ENCODE peak calls at places on chromosomes 12 and 14, in six cellular contexts. C, V, Q, R, H and W are unnamed samples.

GRCh38 chr14:22084393-22085281 is 411.0 kb upstream of the OR4E1 start:
- DNase-seq in C (no peak), V (peak; percentile 27), Q (no peak), R (no peak), H (no peak), W (peak; percentile 34)

GRCh38 chr12:122454739-122455138 is 32.3 kb upstream of the CLIP1 start:
- DNase-seq in C (peak; percentile 8), V (no peak), Q (no peak), R (no peak), H (no peak), W (no peak)

GRCh38 chr12:25829192-25829591 is 129.3 kb upstream of the RASSF8 start:
- DNase-seq in C (peak; percentile 84), V (no peak), Q (peak; percentile 10), R (no peak), H (no peak), W (no peak)

GRCh38 chr12:53677612-53678133 is 1.8 kb upstream of the ATP5MC2 start:
- DNase-seq in C (no peak), V (no peak), Q (no peak), R (no peak), H (no peak), W (peak; percentile 30)

GRCh38 chr14:61101803-61102548 is 120.9 kb downstream of the SLC38A6 start:
- DNase-seq in C (no peak), V (no peak), Q (no peak), R (peak; percentile 60), H (no peak), W (no peak)

GRCh38 chr12:176321-177181 is 37.4 kb downstream of the SLC6A12 start:
- DNase-seq in C (no peak), V (peak; percentile 75), Q (peak; percentile 75), R (no peak), H (no peak), W (peak; percentile 69)

GRCh38 chr14:75181426-75182062 is 5.1 kb upstream of the TMED10 start:
- DNase-seq in C (no peak), V (no peak), Q (no peak), R (no peak), H (no peak), W (no peak)

GRCh38 chr14:50943261-50943942 is 881 bp downstream of the PYGL start:
- DNase-seq in C (peak; percentile 90), V (no peak), Q (peak; percentile 58), R (no peak), H (peak; percentile 56), W (peak; percentile 43)

GRCh38 chr12:118055144-118055557 is 5.8 kb downstream of the WSB2 start:
- DNase-seq in C (no peak), V (peak; percentile 69), Q (peak; percentile 54), R (peak; percentile 72), H (no peak), W (peak; percentile 62)

GRCh38 chr12:105740970-105741725 is 397.6 kb downstream of the NUAK1 start:
- DNase-seq in C (peak; percentile 70), V (no peak), Q (no peak), R (no peak), H (peak; percentile 67), W (peak; percentile 56)

GRCh38 chr12:46657416-46658411 is 168.1 kb downstream of the SLC38A4 start:
- DNase-seq in C (no peak), V (no peak), Q (no peak), R (no peak), H (no peak), W (no peak)

GRCh38 chr12:95605087-95605486 is 53.8 kb upstream of the USP44 start:
- DNase-seq in C (no peak), V (no peak), Q (no peak), R (no peak), H (no peak), W (no peak)

GRCh38 chr14:21694425-21694824 is 20.8 kb upstream of the OR4E1 start:
- DNase-seq in C (no peak), V (no peak), Q (no peak), R (no peak), H (no peak), W (no peak)

GRCh38 chr12:57744194-57744776 is 554 bp upstream of the TSPAN31 start:
- DNase-seq in C (peak; percentile 93), V (peak; percentile 86), Q (peak; percentile 84), R (no peak), H (peak; percentile 72), W (peak; percentile 69)

GRCh38 chr14:35808076-35808657 is 928 bp downstream of the RALGAPA1 start:
- DNase-seq in C (no peak), V (no peak), Q (peak; percentile 63), R (no peak), H (no peak), W (peak; percentile 59)

GRCh38 chr12:90253674-90254181 is 545.1 kb upstream of the ATP2B1 start:
- DNase-seq in C (peak; percentile 87), V (peak; percentile 24), Q (peak; percentile 75), R (no peak), H (peak; percentile 57), W (no peak)

GRCh38 chr12:124786065-124786964 is 77.3 kb downstream of the SCARB1 start:
- DNase-seq in C (peak; percentile 95), V (peak; percentile 98), Q (peak; percentile 53), R (peak; percentile 84), H (peak; percentile 83), W (peak; percentile 75)

GRCh38 chr12:124790650-124791400 is 72.8 kb downstream of the SCARB1 start:
- DNase-seq in C (no peak), V (no peak), Q (no peak), R (no peak), H (no peak), W (no peak)

GRCh38 chr12:124792177-124792576 is 71.5 kb downstream of the SCARB1 start:
- DNase-seq in C (no peak), V (no peak), Q (no peak), R (no peak), H (no peak), W (no peak)

GRCh38 chr12:124792961-124793441 is 70.7 kb downstream of the SCARB1 start:
- DNase-seq in C (no peak), V (no peak), Q (no peak), R (no peak), H (no peak), W (no peak)

GRCh38 chr12:124788936-124789555 is 74.6 kb downstream of the SCARB1 start:
- DNase-seq in C (no peak), V (no peak), Q (no peak), R (no peak), H (no peak), W (no peak)
- H3K36me3 ChIP-seq in C (no peaks in the 10 kb centered on the region), V (no peaks in the 10 kb centered on the region), Q (no peaks in the 10 kb centered on the region), R (peaks cover 3% of the 10 kb centered on the region), H (peaks cover 3% of the 10 kb centered on the region), W (no peaks in the 10 kb centered on the region)

GRCh38 chr12:99092100-99092851 is 447.2 kb downstream of the APAF1 start:
- DNase-seq in C (no peak), V (no peak), Q (no peak), R (no peak), H (no peak), W (no peak)
- H3K36me3 ChIP-seq in C (no peaks in the 10 kb centered on the region), V (no peaks in the 10 kb centered on the region), Q (no peaks in the 10 kb centered on the region), R (no peaks in the 10 kb centered on the region), H (no peaks in the 10 kb centered on the region), W (no peaks in the 10 kb centered on the region)

DNA sequence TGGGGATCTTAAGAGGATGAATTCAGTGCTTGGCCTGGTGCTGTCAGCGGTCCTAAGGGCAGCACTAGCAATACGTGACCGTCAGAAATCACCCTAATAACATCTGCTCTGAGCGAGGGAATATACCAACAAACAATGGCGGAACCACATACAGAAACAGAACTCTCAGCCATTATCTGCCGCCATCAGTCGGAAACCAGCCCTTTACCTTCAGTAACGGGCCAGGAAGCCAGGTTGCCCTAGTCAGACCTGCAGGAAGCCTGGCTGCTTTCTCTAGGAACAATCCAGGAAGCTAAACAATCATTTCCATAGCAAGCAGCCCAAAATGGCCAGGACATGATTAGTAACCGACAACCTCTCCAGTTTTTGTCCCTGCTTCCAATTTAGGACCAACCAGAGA is 5.6 kb downstream of the CDCA4 start:
- DNase-seq in C (no peak), V (no peak), Q (no peak), R (no peak), H (no peak), W (no peak)
- H3K36me3 ChIP-seq in C (peaks cover 8% of the 10 kb centered on the region), V (peaks cover 10% of the 10 kb centered on the region), Q (no peaks in the 10 kb centered on the region), R (peaks cover 16% of the 10 kb centered on the region), H (peaks cover 16% of the 10 kb centered on the region), W (no peaks in the 10 kb centered on the region)

GRCh38 chr14:95529242-95529641 is 5.6 kb upstream of the GLRX5 start:
- DNase-seq in C (no peak), V (no peak), Q (no peak), R (no peak), H (no peak), W (no peak)

GRCh38 chr14:95531473-95531872 is 3.4 kb upstream of the GLRX5 start:
- DNase-seq in C (no peak), V (no peak), Q (no peak), R (no peak), H (no peak), W (no peak)

GRCh38 chr14:95533391-95533821 is 1.4 kb upstream of the GLRX5 start:
- DNase-seq in C (no peak), V (peak; percentile 55), Q (no peak), R (no peak), H (no peak), W (peak; percentile 35)

GRCh38 chr14:95527392-95528002 is 7.4 kb upstream of the GLRX5 start:
- DNase-seq in C (peak; percentile 82), V (peak; percentile 59), Q (peak; percentile 65), R (no peak), H (no peak), W (peak; percentile 82)

GRCh38 chr14:95530461-95531170 is 4.2 kb upstream of the GLRX5 start:
- DNase-seq in C (no peak), V (no peak), Q (no peak), R (no peak), H (no peak), W (no peak)
- H3K36me3 ChIP-seq in C (no peaks in the 10 kb centered on the region), V (peaks cover 18% of the 10 kb centered on the region), Q (no peaks in the 10 kb centered on the region), R (peaks cover 4% of the 10 kb centered on the region), H (no peaks in the 10 kb centered on the region), W (no peaks in the 10 kb centered on the region)

GRCh38 chr12:131934535-131934934 is 5.5 kb downstream of the PUS1 start:
- DNase-seq in C (no peak), V (no peak), Q (no peak), R (no peak), H (no peak), W (no peak)
- H3K36me3 ChIP-seq in C (peaks cover 23% of the 10 kb centered on the region), V (peaks cover 21% of the 10 kb centered on the region), Q (no peaks in the 10 kb centered on the region), R (peaks cover 36% of the 10 kb centered on the region), H (peaks cover 46% of the 10 kb centered on the region), W (no peaks in the 10 kb centered on the region)

DNA sequence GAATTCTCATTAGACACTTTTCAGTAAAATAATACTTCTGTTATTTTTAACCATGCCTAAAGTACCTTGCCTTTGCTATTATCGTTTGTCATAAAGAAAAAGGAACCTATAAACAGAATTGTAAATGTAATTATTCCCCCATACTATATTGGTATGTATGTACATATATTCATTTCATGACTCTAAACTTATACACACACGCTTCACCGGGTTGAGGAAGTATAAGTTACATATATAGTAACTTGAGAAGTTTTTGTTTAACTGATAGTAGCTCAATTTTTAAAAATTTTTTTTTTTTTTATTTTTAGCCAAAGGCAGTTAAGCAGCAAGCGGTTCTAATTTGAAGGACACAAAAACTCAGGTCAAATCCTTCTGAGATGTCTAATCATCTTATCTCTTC is 107.6 kb downstream of the PLEKHG7 start:
- DNase-seq in C (no peak), V (no peak), Q (no peak), R (no peak), H (no peak), W (no peak)
- H3K36me3 ChIP-seq in C (peaks cover 9% of the 10 kb centered on the region), V (peaks cover 89% of the 10 kb centered on the region), Q (no peaks in the 10 kb centered on the region), R (no peaks in the 10 kb centered on the region), H (peaks cover 68% of the 10 kb centered on the region), W (no peaks in the 10 kb centered on the region)